ENCODE peak calls at places on chromosome 1, in ten cellular contexts. One of them, this sample, is unnamed.

GRCh38 chr1:174990382-174990999 is 9.3 kb upstream of the CACYBP start:
- DNase-seq in GM12865: peak
- DNase-seq in PC-3: peak
- DNase-seq in glutamatergic neuron: no peak
- DNase-seq in adrenal gland: no peak
- DNase-seq in lower leg skin: no peak
- DNase-seq in heart left ventricle: no peak
- DNase-seq in mesothelial cell of epicardium: no peak
- DNase-seq in B cell: peak
- DNase-seq in cardiac fibroblast: peak
- DNase-seq in this sample: peak

GRCh38 chr1:244801246-244801645 is 34.2 kb upstream of the COX20 start:
- DNase-seq in GM12865: peak
- DNase-seq in PC-3: peak
- DNase-seq in glutamatergic neuron: peak
- DNase-seq in adrenal gland: peak
- DNase-seq in lower leg skin: no peak
- DNase-seq in heart left ventricle: no peak
- DNase-seq in mesothelial cell of epicardium: no peak
- DNase-seq in B cell: peak
- DNase-seq in cardiac fibroblast: peak
- DNase-seq in this sample: no peak

GRCh38 chr1:224761245-224761644 is 145.1 kb downstream of the CNIH3 start:
- DNase-seq in GM12865: no peak
- DNase-seq in PC-3: no peak
- DNase-seq in glutamatergic neuron: no peak
- DNase-seq in adrenal gland: no peak
- DNase-seq in lower leg skin: no peak
- DNase-seq in heart left ventricle: no peak
- DNase-seq in mesothelial cell of epicardium: no peak
- DNase-seq in B cell: no peak
- DNase-seq in cardiac fibroblast: no peak
- DNase-seq in this sample: no peak

GRCh38 chr1:111878649-111879048 is 110.8 kb downstream of the KCND3 start:
- DNase-seq in GM12865: peak
- DNase-seq in PC-3: no peak
- DNase-seq in glutamatergic neuron: no peak
- DNase-seq in adrenal gland: no peak
- DNase-seq in lower leg skin: no peak
- DNase-seq in heart left ventricle: no peak
- DNase-seq in mesothelial cell of epicardium: no peak
- DNase-seq in B cell: peak
- DNase-seq in cardiac fibroblast: no peak
- DNase-seq in this sample: no peak

GRCh38 chr1:90393025-90393424 is 324.1 kb downstream of the BARHL2 start:
- DNase-seq in GM12865: no peak
- DNase-seq in PC-3: peak
- DNase-seq in glutamatergic neuron: no peak
- DNase-seq in adrenal gland: no peak
- DNase-seq in lower leg skin: no peak
- DNase-seq in heart left ventricle: no peak
- DNase-seq in mesothelial cell of epicardium: no peak
- DNase-seq in B cell: no peak
- DNase-seq in cardiac fibroblast: no peak
- DNase-seq in this sample: no peak

GRCh38 chr1:173122344-173122880 is 71.7 kb upstream of the TNFSF18 start:
- DNase-seq in GM12865: no peak
- DNase-seq in PC-3: no peak
- DNase-seq in glutamatergic neuron: no peak
- DNase-seq in adrenal gland: no peak
- DNase-seq in lower leg skin: no peak
- DNase-seq in heart left ventricle: no peak
- DNase-seq in mesothelial cell of epicardium: no peak
- DNase-seq in B cell: no peak
- DNase-seq in cardiac fibroblast: peak
- DNase-seq in this sample: no peak

GRCh38 chr1:166925791-166926483 is 49.4 kb downstream of the ILDR2 start:
- DNase-seq in GM12865: no peak
- DNase-seq in PC-3: peak
- DNase-seq in glutamatergic neuron: no peak
- DNase-seq in adrenal gland: no peak
- DNase-seq in lower leg skin: no peak
- DNase-seq in heart left ventricle: no peak
- DNase-seq in mesothelial cell of epicardium: no peak
- DNase-seq in B cell: no peak
- DNase-seq in cardiac fibroblast: peak
- DNase-seq in this sample: peak

GRCh38 chr1:222020553-222020952 is 278.7 kb upstream of the DUSP10 start:
- DNase-seq in GM12865: no peak
- DNase-seq in PC-3: no peak
- DNase-seq in glutamatergic neuron: no peak
- DNase-seq in adrenal gland: no peak
- DNase-seq in lower leg skin: no peak
- DNase-seq in heart left ventricle: no peak
- DNase-seq in mesothelial cell of epicardium: no peak
- DNase-seq in B cell: no peak
- DNase-seq in cardiac fibroblast: no peak
- DNase-seq in this sample: no peak

GRCh38 chr1:223609961-223610360 is 55.5 kb downstream of the CAPN8 start:
- DNase-seq in GM12865: no peak
- DNase-seq in PC-3: no peak
- DNase-seq in glutamatergic neuron: no peak
- DNase-seq in adrenal gland: no peak
- DNase-seq in lower leg skin: no peak
- DNase-seq in heart left ventricle: no peak
- DNase-seq in mesothelial cell of epicardium: no peak
- DNase-seq in B cell: no peak
- DNase-seq in cardiac fibroblast: no peak
- DNase-seq in this sample: no peak

GRCh38 chr1:4513326-4514114 is 140.9 kb upstream of the AJAP1 start:
- DNase-seq in GM12865: no peak
- DNase-seq in PC-3: no peak
- DNase-seq in glutamatergic neuron: no peak
- DNase-seq in adrenal gland: no peak
- DNase-seq in lower leg skin: no peak
- DNase-seq in heart left ventricle: no peak
- DNase-seq in mesothelial cell of epicardium: no peak
- DNase-seq in B cell: no peak
- DNase-seq in cardiac fibroblast: no peak
- DNase-seq in this sample: no peak

GRCh38 chr1:11279630-11280029 is 6.6 kb downstream of the UBIAD1 start:
- DNase-seq in GM12865: no peak
- DNase-seq in PC-3: no peak
- DNase-seq in glutamatergic neuron: no peak
- DNase-seq in adrenal gland: no peak
- DNase-seq in lower leg skin: no peak
- DNase-seq in heart left ventricle: no peak
- DNase-seq in mesothelial cell of epicardium: no peak
- DNase-seq in B cell: no peak
- DNase-seq in cardiac fibroblast: no peak
- DNase-seq in this sample: no peak

GRCh38 chr1:11281518-11282331 is 8.7 kb downstream of the UBIAD1 start:
- DNase-seq in GM12865: no peak
- DNase-seq in PC-3: peak
- DNase-seq in glutamatergic neuron: no peak
- DNase-seq in adrenal gland: peak
- DNase-seq in lower leg skin: no peak
- DNase-seq in heart left ventricle: peak
- DNase-seq in mesothelial cell of epicardium: no peak
- DNase-seq in B cell: no peak
- DNase-seq in cardiac fibroblast: peak
- DNase-seq in this sample: peak

GRCh38 chr1:11283148-11283547 is 10.2 kb downstream of the UBIAD1 start:
- DNase-seq in GM12865: no peak
- DNase-seq in PC-3: no peak
- DNase-seq in glutamatergic neuron: no peak
- DNase-seq in adrenal gland: no peak
- DNase-seq in lower leg skin: no peak
- DNase-seq in heart left ventricle: no peak
- DNase-seq in mesothelial cell of epicardium: no peak
- DNase-seq in B cell: no peak
- DNase-seq in cardiac fibroblast: no peak
- DNase-seq in this sample: no peak

GRCh38 chr1:11279152-11279551 is 6.2 kb downstream of the UBIAD1 start:
- DNase-seq in GM12865: no peak
- DNase-seq in PC-3: no peak
- DNase-seq in glutamatergic neuron: no peak
- DNase-seq in adrenal gland: no peak
- DNase-seq in lower leg skin: no peak
- DNase-seq in heart left ventricle: no peak
- DNase-seq in mesothelial cell of epicardium: no peak
- DNase-seq in B cell: no peak
- DNase-seq in cardiac fibroblast: no peak
- DNase-seq in this sample: no peak

DNA sequence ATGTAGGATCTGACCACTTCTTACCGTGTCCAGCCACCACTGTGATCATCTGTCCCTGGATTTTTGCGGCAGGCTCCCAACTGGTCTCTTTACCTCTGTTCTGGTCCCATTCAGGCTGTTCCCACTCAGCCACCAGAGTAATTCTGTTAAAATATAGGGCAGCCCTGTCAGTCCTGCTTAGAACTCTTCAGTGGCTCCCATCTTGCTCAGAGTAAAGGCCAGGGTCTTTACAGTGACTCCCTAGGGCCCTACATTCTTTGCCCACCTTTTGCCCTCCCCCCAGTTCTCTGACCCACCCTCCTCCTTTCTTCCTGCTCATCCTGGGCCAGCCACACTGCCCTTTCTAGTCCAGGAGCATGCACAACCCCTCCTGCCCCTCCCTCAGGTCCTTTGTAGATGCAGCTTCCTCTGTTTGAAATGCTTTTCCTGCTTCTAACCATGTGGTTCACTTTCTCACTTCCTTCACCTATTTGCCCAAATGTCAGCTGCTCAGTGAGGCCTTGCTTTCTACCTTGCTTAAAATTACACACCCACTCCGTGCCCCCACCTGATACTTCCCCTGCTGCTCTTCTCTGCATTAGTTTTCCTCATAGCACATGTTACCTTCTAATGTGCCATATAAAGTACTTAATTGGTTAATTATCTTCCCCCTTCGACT is 7.8 kb downstream of the UBIAD1 start:
- DNase-seq in GM12865: peak
- DNase-seq in PC-3: no peak
- DNase-seq in glutamatergic neuron: no peak
- DNase-seq in adrenal gland: no peak
- DNase-seq in lower leg skin: no peak
- DNase-seq in heart left ventricle: peak
- DNase-seq in mesothelial cell of epicardium: no peak
- DNase-seq in B cell: peak
- DNase-seq in cardiac fibroblast: no peak
- DNase-seq in this sample: no peak
- TF ChIP-seq CTCF in GM12865: no peak
- TF ChIP-seq CTCF in PC-3: no peak
- TF ChIP-seq CTCF in glutamatergic neuron: no peak
- TF ChIP-seq CTCF in adrenal gland: no peak
- TF ChIP-seq CTCF in lower leg skin: no peak
- TF ChIP-seq CTCF in heart left ventricle: no peak
- TF ChIP-seq CTCF in mesothelial cell of epicardium: no peak
- TF ChIP-seq CTCF in B cell: no peak
- TF ChIP-seq CTCF in cardiac fibroblast: no peak
- TF ChIP-seq CTCF in this sample: no peak

DNA sequence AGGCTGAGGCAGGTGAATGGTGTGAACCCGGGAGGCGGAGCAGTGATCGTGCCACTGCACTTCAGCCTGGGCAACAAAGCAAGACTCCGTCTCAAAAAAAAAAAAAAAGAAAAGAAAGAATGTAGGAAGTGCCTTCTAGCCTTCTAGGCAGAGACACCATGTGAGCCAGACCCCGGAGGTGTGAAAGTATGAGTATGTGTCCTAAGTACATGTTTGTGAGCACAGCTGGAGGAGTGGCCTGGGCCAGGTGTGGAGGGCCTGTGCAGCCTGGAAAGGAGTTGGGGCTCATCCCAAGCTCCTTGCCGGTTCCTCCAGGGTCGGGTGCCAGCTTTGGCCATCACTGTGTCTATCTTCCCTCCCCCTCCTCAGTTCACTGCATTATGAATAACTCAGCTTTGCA is 13.0 kb downstream of the SOX13 start:
- DNase-seq in GM12865: no peak
- DNase-seq in PC-3: no peak
- DNase-seq in glutamatergic neuron: no peak
- DNase-seq in adrenal gland: no peak
- DNase-seq in lower leg skin: no peak
- DNase-seq in heart left ventricle: peak
- DNase-seq in mesothelial cell of epicardium: no peak
- DNase-seq in B cell: no peak
- DNase-seq in cardiac fibroblast: no peak
- DNase-seq in this sample: no peak
- TF ChIP-seq CTCF in GM12865: no peak
- TF ChIP-seq CTCF in PC-3: no peak
- TF ChIP-seq CTCF in glutamatergic neuron: no peak
- TF ChIP-seq CTCF in adrenal gland: no peak
- TF ChIP-seq CTCF in lower leg skin: no peak
- TF ChIP-seq CTCF in heart left ventricle: no peak
- TF ChIP-seq CTCF in mesothelial cell of epicardium: no peak
- TF ChIP-seq CTCF in B cell: no peak
- TF ChIP-seq CTCF in cardiac fibroblast: no peak
- TF ChIP-seq CTCF in this sample: no peak

DNA sequence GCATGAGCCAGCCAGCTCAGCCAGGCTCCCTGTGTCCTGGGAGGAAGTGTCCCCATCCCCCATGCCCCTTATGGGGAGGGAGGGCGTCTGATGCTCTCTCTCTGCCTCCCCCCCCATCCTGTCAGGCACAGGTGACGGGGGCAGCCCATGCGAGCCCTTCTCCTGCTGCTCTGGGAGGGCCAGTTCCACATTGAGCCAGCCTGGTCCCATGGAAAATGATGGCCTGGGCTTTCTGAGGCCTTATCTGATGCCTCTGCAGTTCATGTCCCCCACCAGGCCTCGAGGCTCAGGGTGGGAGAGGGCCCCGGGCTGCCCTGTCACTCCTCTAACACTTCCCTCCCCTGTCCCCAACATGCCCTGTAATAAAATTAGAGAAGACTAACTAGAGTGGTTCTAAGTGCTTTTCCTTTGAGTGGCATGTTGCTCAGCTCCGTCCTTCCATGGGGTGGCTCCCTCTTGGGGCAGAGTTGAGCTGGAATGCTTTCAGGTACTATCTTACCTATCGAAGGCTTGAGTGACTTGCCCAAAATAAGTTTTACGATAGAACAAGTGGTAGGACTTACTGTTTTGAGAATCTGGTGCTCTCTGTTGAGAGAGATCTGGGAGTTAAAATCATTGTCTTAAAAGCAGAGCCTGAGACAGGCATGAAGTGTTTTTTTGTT is 1.8 kb upstream of the MTFR1L start:
- DNase-seq in GM12865: no peak
- DNase-seq in PC-3: peak
- DNase-seq in glutamatergic neuron: no peak
- DNase-seq in adrenal gland: no peak
- DNase-seq in lower leg skin: no peak
- DNase-seq in heart left ventricle: no peak
- DNase-seq in mesothelial cell of epicardium: no peak
- DNase-seq in B cell: no peak
- DNase-seq in cardiac fibroblast: no peak
- DNase-seq in this sample: no peak
- TF ChIP-seq CTCF in GM12865: no peak
- TF ChIP-seq CTCF in PC-3: peak
- TF ChIP-seq CTCF in glutamatergic neuron: no peak
- TF ChIP-seq CTCF in adrenal gland: no peak
- TF ChIP-seq CTCF in lower leg skin: no peak
- TF ChIP-seq CTCF in heart left ventricle: no peak
- TF ChIP-seq CTCF in mesothelial cell of epicardium: no peak
- TF ChIP-seq CTCF in B cell: no peak
- TF ChIP-seq CTCF in cardiac fibroblast: no peak
- TF ChIP-seq CTCF in this sample: peak

GRCh38 chr1:156419863-156420208 is 50.8 kb downstream of the RHBG start:
- DNase-seq in GM12865: peak
- DNase-seq in PC-3: no peak
- DNase-seq in glutamatergic neuron: peak
- DNase-seq in adrenal gland: no peak
- DNase-seq in lower leg skin: no peak
- DNase-seq in heart left ventricle: no peak
- DNase-seq in mesothelial cell of epicardium: no peak
- DNase-seq in B cell: no peak
- DNase-seq in cardiac fibroblast: no peak
- DNase-seq in this sample: no peak
- TF ChIP-seq CTCF in GM12865: peak
- TF ChIP-seq CTCF in PC-3: peak
- TF ChIP-seq CTCF in glutamatergic neuron: no peak
- TF ChIP-seq CTCF in adrenal gland: no peak
- TF ChIP-seq CTCF in lower leg skin: no peak
- TF ChIP-seq CTCF in heart left ventricle: no peak
- TF ChIP-seq CTCF in mesothelial cell of epicardium: no peak
- TF ChIP-seq CTCF in B cell: no peak
- TF ChIP-seq CTCF in cardiac fibroblast: no peak
- TF ChIP-seq CTCF in this sample: peak